ENCODE peak calls at places on chromosomes 16 and 17, in ten cellular contexts. H is HCEC 1CT; N is NCI-H2081; Q is HAP-1; E is CD8-positive, alpha-beta T cell; A is NCI-H1105 treated with DMSO at 0.1 percent for 48 hours; G is progenitor cell of endocrine pancreas; W is NCI-H1417; R is lung; O is NCI-H1930. S is an unnamed sample.

GRCh38 chr17:58413684-58414083 is 3.6 kb downstream of the RNF43 start:
- DNase-seq in H (no peak), N (peak), A (peak), Q (no peak), E (no peak), G (no peak), O (no peak), W (no peak), R (no peak), S (no peak)

GRCh38 chr17:51435641-51436091 is 175.3 kb downstream of the UTP18 start:
- DNase-seq in E (peak), Q (peak), W (peak), R (peak), A (peak), N (peak), O (peak), H (peak), G (peak), S (no peak)

GRCh38 chr16:85033153-85033552 is 5.6 kb downstream of the KIAA0513 start:
- DNase-seq in G (no peak), A (no peak), R (no peak), E (no peak), N (no peak), W (no peak), O (no peak), H (no peak), Q (no peak), S (no peak)

GRCh38 chr17:46108120-46108519 is 85.1 kb downstream of the KANSL1 start:
- DNase-seq in N (no peak), E (no peak), A (no peak), Q (no peak), W (no peak), R (no peak), G (no peak), O (no peak), H (no peak), S (no peak)

GRCh38 chr16:23391381-23392222 is 61.4 kb downstream of the COG7 start:
- DNase-seq in G (no peak), O (no peak), H (no peak), Q (no peak), A (no peak), W (no peak), N (no peak), E (no peak), R (peak), S (no peak)

GRCh38 chr17:8376302-8377067 is at the start of gene KRABD2:
- DNase-seq in W (peak), A (peak), O (peak), E (peak), N (peak), H (peak), R (peak), Q (peak), G (peak), S (peak)

GRCh38 chr17:75249564-75249963 is 11.8 kb downstream of the GGA3 start:
- DNase-seq in Q (no peak), E (no peak), R (no peak), H (no peak), N (no peak), G (no peak), W (no peak), A (no peak), O (no peak), S (no peak)

GRCh38 chr16:82229800-82230619 is 60.0 kb upstream of the MPHOSPH6 start:
- DNase-seq in W (peak), R (peak), G (peak), Q (peak), H (peak), A (peak), N (peak), O (peak), E (peak), S (peak)

GRCh38 chr17:66689192-66689591 is 145.7 kb upstream of the CACNG5 start:
- DNase-seq in G (no peak), Q (no peak), W (no peak), A (no peak), R (no peak), O (no peak), H (no peak), N (no peak), E (no peak), S (no peak)

GRCh38 chr17:55303701-55304145 is 39.0 kb downstream of the HLF start:
- DNase-seq in H (peak), E (no peak), A (no peak), G (no peak), N (no peak), Q (no peak), W (no peak), R (no peak), O (no peak), S (no peak)

GRCh38 chr17:7833795-7834553 is at the start of gene KDM6B:
- DNase-seq in R (peak), W (peak), Q (peak), N (peak), A (peak), E (peak), H (peak), G (peak), O (peak), S (no peak)

GRCh38 chr17:82118815-82119380 is 20.9 kb upstream of the FASN start:
- DNase-seq in R (no peak), H (no peak), G (no peak), A (no peak), N (no peak), Q (no peak), W (no peak), E (no peak), O (no peak), S (no peak)

GRCh38 chr17:15651583-15652110 is 32.1 kb upstream of the FBXW10B start:
- DNase-seq in E (peak), A (peak), H (peak), W (peak), O (no peak), R (peak), G (no peak), Q (peak), N (peak), S (peak)

GRCh38 chr16:2005646-2006045 is 4.0 kb downstream of the ZNF598 start:
- DNase-seq in Q (no peak), O (no peak), R (no peak), W (no peak), N (no peak), A (no peak), H (no peak), G (no peak), E (no peak), S (no peak)

GRCh38 chr16:2054543-2055245 is 6.9 kb downstream of the TSC2 start:
- DNase-seq in Q (no peak), E (no peak), N (peak), A (peak), H (no peak), G (no peak), O (no peak), W (peak), R (no peak), S (no peak)

GRCh38 chr17:83006515-83007455 is 72.6 kb upstream of the METRNL start:
- DNase-seq in W (peak), N (no peak), Q (no peak), A (no peak), E (no peak), O (no peak), R (no peak), G (no peak), H (no peak), S (no peak)

GRCh38 chr17:37557482-37557881 is 51.7 kb downstream of the SYNRG start:
- DNase-seq in A (no peak), G (no peak), R (no peak), W (no peak), Q (no peak), O (no peak), H (no peak), E (no peak), N (no peak), S (no peak)

GRCh38 chr16:80741716-80742115 is 62.7 kb downstream of the CDYL2 start:
- DNase-seq in E (no peak), A (no peak), G (no peak), Q (no peak), H (no peak), N (no peak), R (no peak), W (no peak), O (no peak), S (no peak)

GRCh38 chr16:68490829-68491575 is 42.7 kb upstream of the SMPD3 start:
- DNase-seq in N (peak), G (no peak), O (no peak), H (peak), W (peak), A (no peak), E (no peak), R (peak), Q (no peak), S (peak)

GRCh38 chr17:17480593-17481148 is 3.9 kb downstream of the MED9 start:
- DNase-seq in N (no peak), Q (no peak), G (no peak), R (no peak), A (no peak), E (no peak), O (no peak), W (no peak), H (no peak), S (no peak)

GRCh38 chr16:760065-760464 is 469 bp upstream of the MSLN start:
- DNase-seq in N (no peak), A (no peak), E (no peak), G (no peak), R (no peak), Q (no peak), H (no peak), O (no peak), W (no peak), S (no peak)

GRCh38 chr16:27237229-27238015 is 31.1 kb downstream of the NSMCE1 start:
- DNase-seq in E (peak), R (no peak), Q (no peak), W (no peak), H (no peak), O (no peak), A (no peak), N (no peak), G (no peak), S (no peak)

GRCh38 chr16:533391-534088 is 6.0 kb downstream of the CAPN15 start:
- DNase-seq in H (no peak), A (no peak), W (no peak), G (peak), R (no peak), Q (no peak), E (no peak), N (no peak), O (no peak), S (no peak)

GRCh38 chr17:47687748-47688147 is 6.2 kb upstream of the TBKBP1 start:
- DNase-seq in R (no peak), O (no peak), A (no peak), H (peak), E (no peak), Q (peak), W (no peak), G (no peak), N (no peak), S (no peak)

GRCh38 chr17:39705786-39706348 is 6.0 kb downstream of the ERBB2 start:
- DNase-seq in H (no peak), O (no peak), E (no peak), A (no peak), W (no peak), N (no peak), R (peak), Q (no peak), G (no peak), S (no peak)

GRCh38 chr16:88030498-88030897 is 79.3 kb downstream of the BANP start:
- DNase-seq in Q (no peak), G (no peak), W (no peak), H (no peak), E (no peak), A (no peak), N (no peak), O (no peak), R (no peak), S (no peak)

GRCh38 chr16:48053346-48053745 is 102.4 kb downstream of the ABCC12 start:
- DNase-seq in O (no peak), N (no peak), E (no peak), G (peak), H (peak), Q (peak), R (peak), A (no peak), W (no peak), S (peak)

GRCh38 chr17:30271102-30271501 is 20.6 kb downstream of the BLMH start:
- DNase-seq in O (no peak), H (peak), E (no peak), R (no peak), N (no peak), W (no peak), A (no peak), Q (no peak), G (no peak), S (no peak)

GRCh38 chr17:17928422-17929386 is 43.5 kb downstream of the TOM1L2 start:
- DNase-seq in G (no peak), O (no peak), A (no peak), E (no peak), R (no peak), H (no peak), W (no peak), Q (peak), N (no peak), S (no peak)

GRCh38 chr16:8088820-8089338 is 501.4 kb downstream of the TMEM114 start:
- DNase-seq in R (no peak), O (no peak), E (no peak), G (no peak), H (no peak), A (no peak), N (no peak), Q (no peak), W (no peak), S (no peak)

GRCh38 chr17:33200587-33200986 is 92.5 kb downstream of the ASIC2 start:
- DNase-seq in R (no peak), G (no peak), N (no peak), O (no peak), H (no peak), W (peak), E (no peak), Q (no peak), A (no peak), S (no peak)

GRCh38 chr17:16243811-16244567 is 27.0 kb downstream of the PIGL start:
- DNase-seq in O (no peak), E (no peak), H (no peak), W (no peak), Q (no peak), A (no peak), R (no peak), N (no peak), G (no peak), S (no peak)

GRCh38 chr17:74276561-74277009 is 2.6 kb downstream of the DNAI2 start:
- DNase-seq in N (no peak), Q (no peak), R (no peak), H (no peak), E (no peak), O (no peak), W (no peak), G (no peak), A (no peak), S (no peak)

S was measured in HS-27A.